ENCODE peak calls at places on chromosomes 5 and 9, in ten cellular contexts. K, R, T, M, Y, P, O, W, L and U are unnamed samples.

GRCh38 chr9:133907302-133907880 is 84.7 kb downstream of the VAV2 start:
- DNase-seq in L (no peak), O (no peak), W (no peak), K (no peak), M (no peak), P (no peak), T (no peak), Y (no peak), R (no peak), U (no peak)

GRCh38 chr9:13487498-13487897 is 208.0 kb upstream of the MPDZ start:
- DNase-seq in L (no peak), K (no peak), R (no peak), Y (no peak), M (no peak), P (no peak), T (no peak), W (no peak), O (no peak), U (no peak)

GRCh38 chr5:132677191-132677590 is 3.4 kb downstream of the IL4 start:
- DNase-seq in R (peak; percentile 95), Y (peak; percentile 90), P (no peak), T (peak; percentile 45), W (peak; percentile 91), K (peak; percentile 79), O (peak; percentile 26), M (peak; percentile 53), L (peak; percentile 80), U (peak; percentile 39)

GRCh38 chr5:164422400-164422799 is 917.0 kb downstream of the MAT2B start:
- DNase-seq in T (no peak), P (no peak), O (no peak), M (no peak), Y (no peak), R (no peak), K (no peak), W (peak; percentile 30), L (no peak), U (no peak)

GRCh38 chr9:18184034-18184800 is 289.7 kb upstream of the ADAMTSL1 start:
- DNase-seq in P (no peak), M (no peak), L (no peak), T (no peak), K (no peak), Y (no peak), O (no peak), R (no peak), W (no peak), U (no peak)

GRCh38 chr5:54867310-54867944 is 118.0 kb downstream of the ESM1 start:
- DNase-seq in T (no peak), L (peak; percentile 16), Y (no peak), K (peak; percentile 38), R (peak; percentile 60), M (no peak), P (no peak), O (no peak), W (peak; percentile 75), U (peak; percentile 67)

GRCh38 chr9:16618524-16618923 is 251.9 kb downstream of the BNC2 start:
- DNase-seq in M (no peak), O (no peak), W (no peak), R (no peak), T (no peak), K (no peak), Y (no peak), L (no peak), P (no peak), U (no peak)

GRCh38 chr5:151155149-151155776 is 2.3 kb downstream of the ANXA6 start:
- DNase-seq in P (no peak), T (no peak), W (peak; percentile 27), K (no peak), M (no peak), Y (no peak), R (peak; percentile 33), O (peak; percentile 55), L (no peak), U (no peak)

GRCh38 chr5:95955996-95956899 is 5.4 kb downstream of the ELL2 start:
- DNase-seq in T (no peak), O (no peak), R (peak; percentile 66), M (no peak), L (no peak), W (no peak), K (no peak), P (no peak), Y (no peak), U (peak; percentile 31)
- TF ChIP-seq CTCF in T (no peak), O (no peak), R (no peak), M (no peak), L (no peak), W (no peak), K (no peak), P (no peak), Y (no peak), U (no peak)

DNA sequence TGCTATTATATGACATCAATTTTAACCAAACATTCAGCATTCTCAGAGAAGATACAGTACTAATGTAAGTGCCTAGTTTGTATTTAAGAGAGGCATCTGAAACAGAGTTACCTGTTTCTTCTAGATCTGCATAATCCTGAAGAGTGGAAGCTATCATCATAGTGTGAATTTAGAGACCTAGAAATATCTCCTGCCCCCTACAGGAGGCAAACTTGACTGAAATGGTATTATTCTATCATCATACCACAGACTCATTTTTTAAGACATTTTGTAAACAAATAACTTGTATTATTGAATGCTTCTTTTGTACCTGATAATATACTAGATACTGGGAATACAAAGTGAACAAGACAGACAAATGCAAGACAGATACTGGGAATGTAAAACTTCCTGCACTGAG is 216.8 kb upstream of the RPS23 start:
- DNase-seq in K (no peak), W (peak; percentile 5), R (no peak), T (no peak), P (no peak), L (no peak), Y (no peak), O (no peak), M (no peak), U (no peak)
- H3K4me3 ChIP-seq in K (no peak overlapping the region), W (no peak overlapping the region), R (no peak overlapping the region), T (no peak overlapping the region), P (no peak overlapping the region), L (no peak overlapping the region), Y (no peak overlapping the region), O (no peak overlapping the region), M (no peak overlapping the region), U (no peak overlapping the region)

GRCh38 chr5:135204151-135204600 is 170.1 kb upstream of the PITX1 start:
- DNase-seq in K (no peak), T (no peak), R (peak; percentile 28), Y (no peak), O (no peak), M (no peak), P (no peak), L (no peak), W (peak; percentile 53), U (peak; percentile 5)
- TF ChIP-seq CTCF in K (peak; percentile 57), T (peak; percentile 40), R (no peak), Y (peak; percentile 41), O (peak; percentile 48), M (peak; percentile 42), P (no peak), L (peak; percentile 43), W (peak; percentile 36), U (peak; percentile 40)

GRCh38 chr5:3592298-3592697 is 3.3 kb upstream of the IRX1 start:
- DNase-seq in K (no peak), M (no peak), R (no peak), L (no peak), T (no peak), O (no peak), P (no peak), W (no peak), Y (no peak), U (no peak)

GRCh38 chr5:3593771-3594513 is 1.7 kb upstream of the IRX1 start:
- DNase-seq in W (no peak), Y (no peak), P (no peak), L (peak; percentile 51), O (no peak), R (peak; percentile 50), M (no peak), T (no peak), K (no peak), U (no peak)

GRCh38 chr5:3595102-3595961 is at the start of gene IRX1:
- DNase-seq in L (peak; percentile 73), R (peak; percentile 74), W (no peak), P (no peak), Y (no peak), M (no peak), K (no peak), O (no peak), T (no peak), U (no peak)

GRCh38 chr5:3596261-3596825 is 711 bp downstream of the IRX1 start:
- DNase-seq in O (no peak), T (no peak), Y (no peak), R (peak; percentile 51), P (no peak), M (no peak), L (peak; percentile 36), W (no peak), K (no peak), U (no peak)

DNA sequence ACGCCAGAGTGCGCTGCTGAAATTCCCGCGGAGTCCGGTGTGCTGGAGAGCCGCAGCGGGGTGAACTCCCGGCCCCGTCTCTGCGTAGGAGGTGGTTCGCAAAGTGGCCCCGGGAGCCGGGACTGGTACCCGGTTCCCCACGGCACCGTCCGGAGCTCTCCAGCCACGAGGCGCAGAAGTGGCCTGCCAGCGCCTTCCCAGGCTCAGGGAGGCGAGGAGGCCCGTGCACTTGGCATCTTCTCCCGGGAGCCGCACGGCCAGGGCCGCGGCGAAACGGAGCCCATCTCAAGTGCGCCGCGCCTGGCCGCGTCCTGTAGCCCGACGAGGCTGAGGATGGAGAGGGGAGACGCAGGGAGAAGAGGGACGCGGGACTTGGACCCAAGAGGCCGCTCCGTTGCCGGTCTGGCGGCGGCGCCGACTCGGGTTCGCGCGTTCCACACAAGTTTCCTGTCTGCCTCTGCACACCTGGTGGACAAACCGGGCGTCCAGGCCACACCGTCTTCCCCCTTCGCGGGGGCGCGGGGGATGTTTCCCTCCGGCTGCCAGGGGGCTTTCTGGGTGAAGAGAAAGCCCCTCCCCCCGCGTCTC is 1.0 kb upstream of the IRX1 start:
- DNase-seq in R (peak; percentile 62), W (no peak), P (no peak), L (peak; percentile 49), M (no peak), O (no peak), Y (no peak), T (no peak), K (no peak), U (no peak)
- H3K4me3 ChIP-seq in R (no peak overlapping the region), W (no peak overlapping the region), P (peak overlapping the region; percentile 13), L (peak overlapping the region; percentile 48), M (no peak overlapping the region), O (no peak overlapping the region), Y (no peak overlapping the region), T (no peak overlapping the region), K (no peak overlapping the region), U (peak overlapping the region; percentile 70)

DNA sequence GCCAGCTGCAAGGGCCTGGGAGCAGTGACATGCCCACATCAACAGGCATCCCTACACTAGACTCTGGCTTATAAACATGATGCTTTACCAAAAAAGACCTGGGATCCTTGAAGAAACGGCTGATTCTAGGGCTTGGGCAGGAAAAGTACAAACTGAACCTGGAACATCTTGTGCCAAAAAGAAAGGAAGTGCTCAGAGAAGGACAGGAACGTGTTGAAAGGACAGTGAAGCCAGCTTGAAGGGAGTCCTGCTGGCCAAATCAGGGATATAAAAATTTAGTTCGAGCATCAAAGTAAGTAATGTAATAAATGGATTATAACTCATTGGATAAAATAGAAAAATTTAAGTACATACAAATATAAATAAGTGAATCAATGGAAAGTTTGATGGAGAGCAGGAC is 58.1 kb downstream of the ALDH7A1 start:
- DNase-seq in T (no peak), L (no peak), Y (no peak), W (no peak), R (no peak), O (no peak), K (no peak), P (no peak), M (no peak), U (no peak)
- TF ChIP-seq CTCF in T (peak; percentile 32), L (peak; percentile 11), Y (peak; percentile 33), W (peak; percentile 5), R (peak; percentile 11), O (no peak), K (no peak), P (no peak), M (no peak), U (no peak)